ENCODE peak calls at places on chromosomes 2 and 18, in four cellular contexts. One of them, this sample, is unnamed.

GRCh38 chr2:62410926-62411456 is 95.0 kb downstream of the TMEM17 start:
- DNase-seq in T-helper 2 cell: no peak
- DNase-seq in T-helper 9 cell: no peak
- DNase-seq in dorsolateral prefrontal cortex: no peak
- DNase-seq in this sample: no peak

GRCh38 chr18:9437049-9437448 is 38.3 kb upstream of the RALBP1 start:
- DNase-seq in T-helper 2 cell: no peak
- DNase-seq in T-helper 9 cell: no peak
- DNase-seq in dorsolateral prefrontal cortex: no peak
- DNase-seq in this sample: no peak

GRCh38 chr18:41075212-41075611 is 879.8 kb upstream of the PIK3C3 start:
- DNase-seq in T-helper 2 cell: no peak
- DNase-seq in T-helper 9 cell: no peak
- DNase-seq in dorsolateral prefrontal cortex: no peak
- DNase-seq in this sample: no peak

GRCh38 chr2:8627692-8628085 is 54.2 kb upstream of the ID2 start:
- DNase-seq in T-helper 2 cell: no peak
- DNase-seq in T-helper 9 cell: no peak
- DNase-seq in dorsolateral prefrontal cortex: no peak
- DNase-seq in this sample: peak; percentile 49

GRCh38 chr2:66790651-66791181 is 355.8 kb downstream of the MEIS1 start:
- DNase-seq in T-helper 2 cell: no peak
- DNase-seq in T-helper 9 cell: no peak
- DNase-seq in dorsolateral prefrontal cortex: no peak
- DNase-seq in this sample: no peak

GRCh38 chr2:235034270-235035135 is 82.7 kb downstream of the SH3BP4 start:
- DNase-seq in T-helper 2 cell: no peak
- DNase-seq in T-helper 9 cell: no peak
- DNase-seq in dorsolateral prefrontal cortex: no peak
- DNase-seq in this sample: peak; percentile 25

GRCh38 chr18:77341527-77341926 is 91.9 kb downstream of the GALR1 start:
- DNase-seq in T-helper 2 cell: no peak
- DNase-seq in T-helper 9 cell: no peak
- DNase-seq in dorsolateral prefrontal cortex: no peak
- DNase-seq in this sample: no peak

GRCh38 chr2:118371500-118371899 is 283.2 kb downstream of the INSIG2 start:
- DNase-seq in T-helper 2 cell: no peak
- DNase-seq in T-helper 9 cell: no peak
- DNase-seq in dorsolateral prefrontal cortex: no peak
- DNase-seq in this sample: peak; percentile 22

GRCh38 chr18:22346968-22347611 is 70.6 kb downstream of the CTAGE1 start:
- DNase-seq in T-helper 2 cell: no peak
- DNase-seq in T-helper 9 cell: no peak
- DNase-seq in dorsolateral prefrontal cortex: no peak
- DNase-seq in this sample: no peak

GRCh38 chr2:228446732-228447131 is 265.2 kb upstream of the SPHKAP start:
- DNase-seq in T-helper 2 cell: no peak
- DNase-seq in T-helper 9 cell: no peak
- DNase-seq in dorsolateral prefrontal cortex: peak; percentile 38
- DNase-seq in this sample: no peak

GRCh38 chr18:54232485-54233227 is 8.2 kb upstream of the MBD2 start:
- DNase-seq in T-helper 2 cell: no peak
- DNase-seq in T-helper 9 cell: no peak
- DNase-seq in dorsolateral prefrontal cortex: no peak
- DNase-seq in this sample: no peak

GRCh38 chr2:146037334-146037870 is 1517.5 kb upstream of the ZEB2 start:
- DNase-seq in T-helper 2 cell: no peak
- DNase-seq in T-helper 9 cell: no peak
- DNase-seq in dorsolateral prefrontal cortex: no peak
- DNase-seq in this sample: no peak

GRCh38 chr2:112138143-112139032 is at the start of gene FBLN7:
- DNase-seq in T-helper 2 cell: no peak
- DNase-seq in T-helper 9 cell: no peak
- DNase-seq in dorsolateral prefrontal cortex: no peak
- DNase-seq in this sample: no peak

GRCh38 chr18:68865503-68865902 is 67.6 kb downstream of the CCDC102B start:
- DNase-seq in T-helper 2 cell: no peak
- DNase-seq in T-helper 9 cell: no peak
- DNase-seq in dorsolateral prefrontal cortex: no peak
- DNase-seq in this sample: no peak

GRCh38 chr2:157821519-157822131 is 54.5 kb downstream of the ACVR1 start:
- DNase-seq in T-helper 2 cell: no peak
- DNase-seq in T-helper 9 cell: no peak
- DNase-seq in dorsolateral prefrontal cortex: no peak
- DNase-seq in this sample: no peak

GRCh38 chr2:26574900-26575560 is 66.1 kb downstream of the CIB4 start:
- DNase-seq in T-helper 2 cell: no peak
- DNase-seq in T-helper 9 cell: no peak
- DNase-seq in dorsolateral prefrontal cortex: no peak
- DNase-seq in this sample: no peak

GRCh38 chr2:142980246-142981068 is 103.0 kb downstream of the KYNU start:
- DNase-seq in T-helper 2 cell: no peak
- DNase-seq in T-helper 9 cell: no peak
- DNase-seq in dorsolateral prefrontal cortex: no peak
- DNase-seq in this sample: no peak

GRCh38 chr18:76006151-76006550 is 488.9 kb downstream of the ZNF516 start:
- DNase-seq in T-helper 2 cell: no peak
- DNase-seq in T-helper 9 cell: no peak
- DNase-seq in dorsolateral prefrontal cortex: no peak
- DNase-seq in this sample: no peak

GRCh38 chr2:73986085-73986680 is 1.5 kb downstream of the TET3 start:
- DNase-seq in T-helper 2 cell: no peak
- DNase-seq in T-helper 9 cell: peak; percentile 21
- DNase-seq in dorsolateral prefrontal cortex: no peak
- DNase-seq in this sample: no peak

GRCh38 chr2:54557601-54558187 is 101.6 kb downstream of the SPTBN1 start:
- DNase-seq in T-helper 2 cell: peak; percentile 62
- DNase-seq in T-helper 9 cell: peak; percentile 62
- DNase-seq in dorsolateral prefrontal cortex: peak; percentile 38
- DNase-seq in this sample: peak; percentile 38

GRCh38 chr2:20051518-20052228 is at the start of gene LAPTM4A:
- DNase-seq in T-helper 2 cell: peak; percentile 97
- DNase-seq in T-helper 9 cell: peak; percentile 95
- DNase-seq in dorsolateral prefrontal cortex: peak; percentile 97
- DNase-seq in this sample: peak; percentile 98

GRCh38 chr2:44836174-44836573 is 105.3 kb upstream of the SIX3 start:
- DNase-seq in T-helper 2 cell: no peak
- DNase-seq in T-helper 9 cell: no peak
- DNase-seq in dorsolateral prefrontal cortex: no peak
- DNase-seq in this sample: no peak

GRCh38 chr2:45412754-45413379 is 198.2 kb downstream of the SRBD1 start:
- DNase-seq in T-helper 2 cell: no peak
- DNase-seq in T-helper 9 cell: no peak
- DNase-seq in dorsolateral prefrontal cortex: no peak
- DNase-seq in this sample: no peak

GRCh38 chr2:61357681-61358080 is 113.2 kb downstream of the USP34 start:
- DNase-seq in T-helper 2 cell: no peak
- DNase-seq in T-helper 9 cell: no peak
- DNase-seq in dorsolateral prefrontal cortex: no peak
- DNase-seq in this sample: no peak

GRCh38 chr2:113910967-113911678 is 21.2 kb downstream of the ACTR3 start:
- DNase-seq in T-helper 2 cell: no peak
- DNase-seq in T-helper 9 cell: no peak
- DNase-seq in dorsolateral prefrontal cortex: no peak
- DNase-seq in this sample: no peak

GRCh38 chr18:75698861-75699260 is 271.4 kb upstream of the SMIM21 start:
- DNase-seq in T-helper 2 cell: no peak
- DNase-seq in T-helper 9 cell: no peak
- DNase-seq in dorsolateral prefrontal cortex: no peak
- DNase-seq in this sample: no peak

GRCh38 chr18:21740474-21740723 is 193 bp upstream of the MIB1 start:
- DNase-seq in T-helper 2 cell: peak; percentile 98
- DNase-seq in T-helper 9 cell: no peak
- DNase-seq in dorsolateral prefrontal cortex: peak; percentile 99
- DNase-seq in this sample: peak; percentile 99

GRCh38 chr2:162044586-162044985 is 29.4 kb downstream of the DPP4 start:
- DNase-seq in T-helper 2 cell: no peak
- DNase-seq in T-helper 9 cell: no peak
- DNase-seq in dorsolateral prefrontal cortex: no peak
- DNase-seq in this sample: no peak

GRCh38 chr2:69168144-69168813 is 155.3 kb downstream of the ANTXR1 start:
- DNase-seq in T-helper 2 cell: no peak
- DNase-seq in T-helper 9 cell: no peak
- DNase-seq in dorsolateral prefrontal cortex: no peak
- DNase-seq in this sample: no peak

GRCh38 chr2:238483656-238484055 is 56.9 kb downstream of the ASB1 start:
- DNase-seq in T-helper 2 cell: no peak
- DNase-seq in T-helper 9 cell: no peak
- DNase-seq in dorsolateral prefrontal cortex: no peak
- DNase-seq in this sample: no peak

GRCh38 chr2:120979398-120979797 is 243.7 kb downstream of the GLI2 start:
- DNase-seq in T-helper 2 cell: no peak
- DNase-seq in T-helper 9 cell: no peak
- DNase-seq in dorsolateral prefrontal cortex: no peak
- DNase-seq in this sample: no peak

GRCh38 chr2:181466661-181467576 is 9.7 kb downstream of the ITGA4 start:
- DNase-seq in T-helper 2 cell: peak; percentile 60
- DNase-seq in T-helper 9 cell: peak; percentile 78
- DNase-seq in dorsolateral prefrontal cortex: peak; percentile 53
- DNase-seq in this sample: peak; percentile 73

This sample was measured in head of caudate nucleus.